ENCODE peak calls at places on chromosomes 5 and 9, in nine cellular contexts. B, A, V, K, O, W, F, M and T are unnamed samples.

GRCh38 chr9:135971106-135971766 is 10.1 kb upstream of the UBAC1 start:
- DNase-seq in B (no peak), A (no peak), V (no peak), K (no peak), O (no peak), W (no peak), F (no peak), M (no peak), T (no peak)

GRCh38 chr5:132489051-132489770 is 1.4 kb downstream of the IRF1 start:
- DNase-seq in B (peak; percentile 32), A (no peak), V (peak; percentile 46), K (no peak), O (no peak), W (no peak), F (no peak), M (no peak), T (peak; percentile 56)

GRCh38 chr9:631596-631995 is 209.9 kb upstream of the DMRT1 start:
- DNase-seq in B (no peak), A (no peak), V (no peak), K (no peak), O (no peak), W (no peak), F (no peak), M (no peak), T (no peak)

GRCh38 chr5:74167206-74167929 is 473.2 kb downstream of the ENC1 start:
- DNase-seq in B (no peak), A (no peak), V (no peak), K (peak; percentile 80), O (no peak), W (peak; percentile 84), F (no peak), M (peak; percentile 74), T (no peak)

GRCh38 chr5:10232386-10232785 is 17.3 kb downstream of the ATPSCKMT start:
- DNase-seq in B (no peak), A (no peak), V (no peak), K (no peak), O (no peak), W (no peak), F (no peak), M (no peak), T (no peak)

GRCh38 chr9:125650271-125650737 is 56.7 kb downstream of the MAPKAP1 start:
- DNase-seq in B (no peak), A (no peak), V (no peak), K (peak; percentile 66), O (no peak), W (peak; percentile 36), F (no peak), M (peak; percentile 44), T (no peak)

GRCh38 chr9:35814106-35814840 is 569 bp downstream of the HINT2 start:
- DNase-seq in B (peak; percentile 75), A (peak; percentile 73), V (peak; percentile 63), K (peak; percentile 30), O (peak; percentile 82), W (peak; percentile 46), F (peak; percentile 78), M (peak; percentile 64), T (peak; percentile 82)

GRCh38 chr5:91383956-91384300 is 811 bp upstream of the ARRDC3 start:
- DNase-seq in B (peak; percentile 28), A (peak; percentile 36), V (no peak), K (no peak), O (no peak), W (peak; percentile 70), F (peak; percentile 65), M (no peak), T (no peak)

GRCh38 chr5:122252319-122252718 is 59.7 kb upstream of the SNCAIP start:
- DNase-seq in B (peak; percentile 46), A (no peak), V (no peak), K (peak; percentile 21), O (no peak), W (no peak), F (no peak), M (no peak), T (no peak)

GRCh38 chr9:20783057-20784038 is 99.3 kb downstream of the FOCAD start:
- DNase-seq in B (no peak), A (no peak), V (no peak), K (no peak), O (no peak), W (no peak), F (no peak), M (no peak), T (no peak)

GRCh38 chr5:1544294-1545010 is 20.7 kb upstream of the LPCAT1 start:
- DNase-seq in B (no peak), A (peak; percentile 14), V (no peak), K (no peak), O (peak; percentile 38), W (no peak), F (no peak), M (no peak), T (peak; percentile 48)

GRCh38 chr9:134436356-134436717 is 110.1 kb downstream of the RXRA start:
- DNase-seq in B (no peak), A (no peak), V (no peak), K (no peak), O (no peak), W (no peak), F (no peak), M (no peak), T (no peak)

GRCh38 chr5:32042571-32042970 is 131.5 kb downstream of the GOLPH3 start:
- DNase-seq in B (no peak), A (no peak), V (no peak), K (no peak), O (no peak), W (no peak), F (no peak), M (no peak), T (no peak)

GRCh38 chr5:33582417-33582816 is 141.7 kb downstream of the TARS1 start:
- DNase-seq in B (no peak), A (no peak), V (no peak), K (no peak), O (no peak), W (no peak), F (peak; percentile 4), M (no peak), T (no peak)

GRCh38 chr5:154519375-154519774 is 41.3 kb upstream of the HAND1 start:
- DNase-seq in B (no peak), A (no peak), V (no peak), K (peak; percentile 86), O (no peak), W (no peak), F (peak; percentile 23), M (peak; percentile 66), T (no peak)

GRCh38 chr9:92680166-92681119 is 10.5 kb upstream of the IPPK start:
- DNase-seq in B (no peak), A (no peak), V (no peak), K (no peak), O (no peak), W (no peak), F (no peak), M (no peak), T (no peak)

GRCh38 chr9:111038336-111039202 is at the start of gene LPAR1:
- DNase-seq in B (peak; percentile 65), A (peak; percentile 39), V (no peak), K (peak; percentile 32), O (peak; percentile 84), W (no peak), F (no peak), M (peak; percentile 76), T (peak; percentile 74)

GRCh38 chr5:167285591-167285990 is 1005.9 kb upstream of the WWC1 start:
- DNase-seq in B (no peak), A (no peak), V (no peak), K (no peak), O (no peak), W (no peak), F (no peak), M (peak; percentile 30), T (no peak)

GRCh38 chr5:56692359-56693219 is 122.8 kb upstream of the MAP3K1 start:
- DNase-seq in B (no peak), A (no peak), V (no peak), K (no peak), O (no peak), W (no peak), F (no peak), M (no peak), T (no peak)
- H3K4me3 ChIP-seq in B (no peak overlapping the region), A (no peak overlapping the region), V (no peak overlapping the region), K (no peak overlapping the region), O (no peak overlapping the region), W (no peak overlapping the region), F (no peak overlapping the region), M (no peak overlapping the region), T (no peak overlapping the region)

GRCh38 chr5:81235287-81236072 is 2.4 kb downstream of the CKMT2 start:
- DNase-seq in B (no peak), A (peak; percentile 46), V (no peak), K (no peak), O (peak; percentile 73), W (peak; percentile 4), F (no peak), M (no peak), T (no peak)
- H3K27ac ChIP-seq in B (no peak overlapping the region), A (peak overlapping the region; percentile 73), V (no peak overlapping the region), K (no peak overlapping the region), O (peak overlapping the region; percentile 46), W (no peak overlapping the region), F (no peak overlapping the region), M (no peak overlapping the region), T (peak overlapping the region; percentile 94)

GRCh38 chr5:157279605-157280239 is 13.8 kb downstream of the CYFIP2 start:
- DNase-seq in B (no peak), A (no peak), V (no peak), K (no peak), O (no peak), W (no peak), F (no peak), M (peak; percentile 22), T (peak; percentile 4)

GRCh38 chr5:157282150-157282549 is 16.2 kb downstream of the CYFIP2 start:
- DNase-seq in B (no peak), A (no peak), V (no peak), K (no peak), O (no peak), W (no peak), F (no peak), M (no peak), T (peak; percentile 44)

GRCh38 chr5:157280927-157281326 is 15.0 kb downstream of the CYFIP2 start:
- DNase-seq in B (no peak), A (no peak), V (no peak), K (no peak), O (no peak), W (peak; percentile 20), F (no peak), M (peak; percentile 45), T (no peak)

GRCh38 chr5:157278319-157279037 is 12.6 kb downstream of the CYFIP2 start:
- DNase-seq in B (no peak), A (no peak), V (no peak), K (no peak), O (no peak), W (no peak), F (no peak), M (no peak), T (no peak)

DNA sequence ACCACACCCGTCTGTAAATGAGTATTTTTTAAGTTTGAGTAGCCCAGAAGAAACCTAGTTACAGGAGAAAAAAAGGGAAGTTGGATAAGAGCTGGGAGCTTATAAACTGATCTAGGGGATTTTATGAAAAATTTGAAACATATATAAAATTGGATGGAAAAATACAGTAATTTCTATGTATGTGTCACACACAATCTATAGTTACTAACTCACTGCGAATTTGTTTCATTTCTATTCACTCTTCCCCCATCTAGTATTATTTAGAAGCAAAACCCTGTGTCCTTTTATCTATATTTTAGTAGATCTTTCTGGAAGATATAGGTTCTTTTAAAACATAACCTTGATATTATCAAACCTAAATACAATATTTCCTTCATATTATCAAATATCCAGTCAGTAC is 14.6 kb downstream of the CYFIP2 start:
- DNase-seq in B (no peak), A (no peak), V (no peak), K (no peak), O (no peak), W (no peak), F (no peak), M (no peak), T (no peak)
- H3K4me1 ChIP-seq in B (no peaks in the 10 kb centered on the region), A (no peaks in the 10 kb centered on the region), V (peaks cover 93% of the 10 kb centered on the region), K (no peaks in the 10 kb centered on the region), O (no peaks in the 10 kb centered on the region), W (no peaks in the 10 kb centered on the region), F (peaks cover 62% of the 10 kb centered on the region), M (no peaks in the 10 kb centered on the region), T (peaks cover 14% of the 10 kb centered on the region)

GRCh38 chr9:137128158-137129088 is 10.5 kb upstream of the GRIN1 start:
- DNase-seq in B (no peak), A (no peak), V (no peak), K (no peak), O (no peak), W (no peak), F (peak; percentile 74), M (no peak), T (no peak)
- H3K4me3 ChIP-seq in B (peak overlapping the region; percentile 61), A (peak overlapping the region; percentile 51), V (peak overlapping the region; percentile 78), K (peak overlapping the region; percentile 83), O (no peak overlapping the region), W (peak overlapping the region; percentile 39), F (peak overlapping the region; percentile 79), M (peak overlapping the region; percentile 71), T (peak overlapping the region; percentile 80)